ENCODE peak calls at places on chromosomes 5 and 9, in six cellular contexts. G is GM12878, I is A549, H is HepG2, R is SK-N-SH, Z is K562. K is an unnamed sample.

GRCh38 chr5:59126665-59127354 is 543.9 kb downstream of the RAB3C start:
- DNase-seq in G (no peak), I (no peak), H (no peak), R (no peak), Z (no peak), K (peak)

GRCh38 chr9:68711281-68711680 is 6.2 kb downstream of the PIP5K1B start:
- DNase-seq in G (no peak), I (no peak), H (no peak), R (no peak), Z (no peak), K (no peak)

GRCh38 chr5:40514986-40515385 is 164.7 kb upstream of the PTGER4 start:
- DNase-seq in G (no peak), I (no peak), H (no peak), R (no peak), Z (no peak), K (no peak)

GRCh38 chr9:19924090-19924489 is 135.3 kb upstream of the SLC24A2 start:
- DNase-seq in G (no peak), I (no peak), H (no peak), R (no peak), Z (no peak), K (peak)

GRCh38 chr5:175436403-175436802 is 7.6 kb downstream of the DRD1 start:
- DNase-seq in G (no peak), I (no peak), H (no peak), R (no peak), Z (no peak), K (no peak)

GRCh38 chr5:112935675-112936074 is 13.6 kb upstream of the REEP5 start:
- DNase-seq in G (no peak), I (no peak), H (no peak), R (no peak), Z (no peak), K (peak)

GRCh38 chr9:135858491-135859185 is 48.7 kb downstream of the CAMSAP1 start:
- DNase-seq in G (no peak), I (no peak), H (no peak), R (no peak), Z (no peak), K (peak)

GRCh38 chr5:180139731-180140626 is 68.4 kb upstream of the RNF130 start:
- DNase-seq in G (no peak), I (no peak), H (no peak), R (peak), Z (no peak), K (no peak)

GRCh38 chr5:80389575-80389974 is 18.3 kb upstream of the ZFYVE16 start:
- DNase-seq in G (no peak), I (no peak), H (no peak), R (no peak), Z (no peak), K (no peak)

GRCh38 chr5:176740702-176741565 is 69.4 kb upstream of the UNC5A start:
- DNase-seq in G (no peak), I (no peak), H (no peak), R (no peak), Z (no peak), K (no peak)

GRCh38 chr9:96450613-96451544 is 910 bp downstream of the HABP4 start:
- DNase-seq in G (no peak), I (peak), H (peak), R (peak), Z (no peak), K (peak)

GRCh38 chr9:16434522-16434921 is 435.9 kb downstream of the BNC2 start:
- DNase-seq in G (no peak), I (no peak), H (no peak), R (no peak), Z (no peak), K (peak)

GRCh38 chr5:60102961-60103683 is 209.6 kb upstream of the PDE4D start:
- DNase-seq in G (no peak), I (peak), H (no peak), R (no peak), Z (no peak), K (no peak)

GRCh38 chr5:151023651-151024050 is 3.3 kb downstream of the GPX3 start:
- DNase-seq in G (no peak), I (no peak), H (no peak), R (no peak), Z (peak), K (no peak)

GRCh38 chr9:19408316-19408692 is 505 bp upstream of the ACER2 start:
- DNase-seq in G (no peak), I (no peak), H (no peak), R (no peak), Z (peak), K (no peak)

GRCh38 chr5:172172912-172173591 is 15.0 kb downstream of the STK10 start:
- DNase-seq in G (no peak), I (no peak), H (no peak), R (peak), Z (no peak), K (no peak)

GRCh38 chr9:27278374-27278773 is 18.6 kb downstream of the EQTN start:
- DNase-seq in G (no peak), I (no peak), H (no peak), R (no peak), Z (no peak), K (no peak)

GRCh38 chr9:27273186-27273585 is 23.8 kb downstream of the EQTN start:
- DNase-seq in G (no peak), I (no peak), H (no peak), R (no peak), Z (no peak), K (no peak)

GRCh38 chr9:27280249-27280648 is 16.7 kb downstream of the EQTN start:
- DNase-seq in G (no peak), I (no peak), H (no peak), R (no peak), Z (no peak), K (no peak)

GRCh38 chr9:27279611-27280010 is 17.3 kb downstream of the EQTN start:
- DNase-seq in G (no peak), I (no peak), H (no peak), R (no peak), Z (no peak), K (no peak)

DNA sequence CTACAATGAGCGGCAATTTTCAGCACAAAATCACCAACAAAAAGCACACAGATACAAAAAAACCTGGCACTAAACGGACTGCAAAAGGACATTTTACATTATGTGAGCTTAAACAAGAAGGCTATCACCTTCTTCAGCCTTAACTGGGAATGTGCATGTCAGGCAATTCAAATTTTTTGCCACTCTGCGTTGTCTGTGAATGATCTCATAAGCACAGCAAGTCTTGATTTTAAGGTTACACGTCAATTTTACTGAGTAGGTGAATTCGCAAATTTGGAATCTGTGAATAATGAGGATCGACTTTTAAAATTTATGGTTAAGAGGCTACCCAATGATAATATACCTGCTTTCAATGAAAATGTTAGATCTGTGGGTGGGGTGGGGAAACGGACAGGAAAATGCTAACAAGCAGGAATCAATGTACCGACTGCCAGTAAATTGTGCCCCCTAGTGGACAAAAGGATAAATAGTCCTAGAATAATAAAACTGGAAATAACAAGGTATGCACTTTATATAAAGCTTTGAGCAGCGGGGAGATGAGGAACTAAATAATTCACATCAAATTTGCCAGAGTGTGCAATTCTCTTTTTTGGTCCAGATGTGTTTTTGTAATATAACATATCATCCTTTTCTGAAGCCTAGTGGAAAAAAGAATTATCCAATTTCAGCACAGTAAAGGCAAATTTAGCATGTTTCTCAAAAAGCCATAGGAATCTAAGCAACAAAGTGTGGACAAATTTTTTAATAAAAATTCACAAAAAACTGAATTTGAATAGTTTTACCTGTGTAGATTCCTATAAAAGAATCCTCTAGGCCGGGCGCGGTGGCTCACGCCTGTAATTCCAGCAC is 20.5 kb downstream of the EQTN start:
- DNase-seq in G (no peak), I (peak), H (peak), R (peak), Z (peak), K (peak)
- TF ChIP-seq RFX5 in G (no peak), I (no peak), H (no peak), R (no peak), Z (no peak), K (no peak)

DNA sequence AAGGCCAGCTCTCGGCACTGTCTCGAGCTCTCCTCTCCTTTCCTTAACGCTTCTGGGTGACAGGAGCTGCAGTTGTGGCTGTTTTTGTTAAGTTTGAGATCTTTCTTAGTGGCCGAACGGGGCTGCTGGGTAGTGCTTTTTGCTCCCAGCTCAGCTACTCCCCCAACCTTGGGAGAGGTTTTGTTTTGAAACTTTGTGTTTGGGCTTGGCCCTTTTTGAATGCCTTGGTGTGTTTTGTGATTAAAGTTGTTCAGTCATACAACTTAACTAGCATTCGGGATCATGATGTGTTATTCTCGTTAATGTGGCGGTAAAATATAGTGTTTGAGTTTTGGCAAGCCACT is 1.0 kb downstream of the KDM3B start:
- DNase-seq in G (no peak), I (no peak), H (no peak), R (peak), Z (no peak), K (no peak)
- TF ChIP-seq RFX5 in G (no peak), I (no peak), H (no peak), R (no peak), Z (no peak), K (no peak)

DNA sequence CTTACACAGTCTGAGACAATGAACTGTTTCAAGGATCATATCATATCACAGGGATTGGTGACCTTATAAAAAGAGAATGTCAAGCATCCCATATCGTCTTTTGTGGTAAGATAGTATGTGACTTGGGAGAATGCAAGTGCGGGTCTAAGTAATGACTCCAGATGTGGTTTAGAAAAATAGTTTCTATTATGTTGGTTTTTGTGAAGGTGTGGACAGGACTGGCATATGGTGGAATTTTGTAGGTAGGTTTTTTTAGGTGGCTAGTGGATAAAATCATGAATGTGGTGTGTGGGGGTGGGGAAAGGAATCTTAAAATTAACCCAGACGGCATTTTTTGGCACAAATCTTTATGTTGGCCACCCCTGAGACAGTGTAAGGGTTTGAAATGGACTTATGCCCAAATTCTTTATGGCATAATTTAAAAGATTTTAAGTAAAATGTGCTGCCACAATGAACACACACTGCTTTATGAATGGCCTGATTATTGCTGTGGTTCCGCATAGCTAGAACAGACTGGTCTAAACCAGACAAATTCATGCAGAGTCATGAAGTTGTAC is 204.7 kb upstream of the HAPLN1 start:
- DNase-seq in G (no peak), I (no peak), H (no peak), R (no peak), Z (no peak), K (peak)
- TF ChIP-seq RFX5 in G (no peak), I (no peak), H (no peak), R (no peak), Z (no peak), K (no peak)

GRCh38 chr5:57225553-57225952 is 51.7 kb downstream of the GPBP1 start:
- DNase-seq in G (no peak), I (no peak), H (no peak), R (no peak), Z (no peak), K (no peak)

GRCh38 chr5:57219386-57219785 is 45.5 kb downstream of the GPBP1 start:
- DNase-seq in G (peak), I (no peak), H (peak), R (no peak), Z (no peak), K (no peak)

GRCh38 chr5:57215629-57216195 is 41.9 kb downstream of the GPBP1 start:
- DNase-seq in G (no peak), I (no peak), H (no peak), R (no peak), Z (no peak), K (peak)

GRCh38 chr5:57216714-57217113 is 42.9 kb downstream of the GPBP1 start:
- DNase-seq in G (no peak), I (no peak), H (no peak), R (no peak), Z (no peak), K (peak)

GRCh38 chr5:57221049-57221568 is 47.2 kb downstream of the GPBP1 start:
- DNase-seq in G (peak), I (peak), H (peak), R (peak), Z (peak), K (peak)
- TF ChIP-seq RFX5 in G (no peak), I (no peak), H (no peak), R (no peak), Z (no peak), K (no peak)

GRCh38 chr9:12813960-12814876 is 39.4 kb downstream of the LURAP1L start:
- DNase-seq in G (no peak), I (peak), H (peak), R (peak), Z (no peak), K (peak)
- TF ChIP-seq RFX5 in G (no peak), I (no peak), H (no peak), R (no peak), Z (no peak), K (no peak)

DNA sequence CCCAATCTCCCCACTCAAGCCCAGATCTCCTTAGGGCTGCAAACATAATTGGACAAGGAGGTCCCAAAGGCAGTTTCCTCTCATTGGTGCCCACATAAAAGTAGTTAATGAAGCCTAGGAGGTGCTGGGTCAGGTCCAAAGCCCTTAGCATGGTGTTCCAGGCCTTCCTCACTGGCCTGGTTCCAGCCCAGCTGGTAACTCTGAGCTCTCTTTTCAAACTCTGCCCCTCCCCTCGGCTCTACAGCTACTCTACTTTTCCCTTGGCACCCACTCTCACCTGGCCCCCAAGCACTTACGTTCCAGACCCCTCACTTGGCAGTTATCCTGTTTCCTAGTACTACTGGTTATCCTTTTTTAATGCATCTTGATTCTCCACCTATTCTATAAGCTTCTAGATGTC is 9.9 kb downstream of the SEPTIN8 start:
- DNase-seq in G (no peak), I (no peak), H (no peak), R (no peak), Z (no peak), K (no peak)
- TF ChIP-seq RFX5 in G (no peak), I (no peak), H (no peak), R (no peak), Z (no peak), K (no peak)

GRCh38 chr5:173455599-173455957 is 127.4 kb upstream of the STC2 start:
- DNase-seq in G (no peak), I (no peak), H (no peak), R (no peak), Z (peak), K (no peak)

GRCh38 chr5:173459225-173459624 is 131.0 kb upstream of the STC2 start:
- DNase-seq in G (no peak), I (no peak), H (no peak), R (no peak), Z (no peak), K (no peak)

GRCh38 chr5:173456751-173457171 is 128.5 kb upstream of the STC2 start:
- DNase-seq in G (no peak), I (no peak), H (no peak), R (no peak), Z (no peak), K (peak)

GRCh38 chr5:173458819-173459218 is 130.6 kb upstream of the STC2 start:
- DNase-seq in G (no peak), I (no peak), H (no peak), R (no peak), Z (no peak), K (peak)

GRCh38 chr5:173457482-173457881 is 129.3 kb upstream of the STC2 start:
- DNase-seq in G (no peak), I (no peak), H (no peak), R (no peak), Z (no peak), K (no peak)
- TF ChIP-seq RFX5 in G (no peak), I (no peak), H (no peak), R (no peak), Z (no peak), K (no peak)

GRCh38 chr5:122311888-122312669 is at the start of gene SNCAIP:
- DNase-seq in G (no peak), I (peak), H (no peak), R (peak), Z (peak), K (peak)
- TF ChIP-seq RFX5 in G (no peak), I (no peak), H (no peak), R (no peak), Z (no peak), K (no peak)

GRCh38 chr5:65508978-65509377 is 27.3 kb upstream of the ADAMTS6 start:
- DNase-seq in G (no peak), I (no peak), H (no peak), R (no peak), Z (no peak), K (peak)

GRCh38 chr5:65512170-65512937 is 30.6 kb upstream of the ADAMTS6 start:
- DNase-seq in G (no peak), I (no peak), H (no peak), R (no peak), Z (no peak), K (peak)

DNA sequence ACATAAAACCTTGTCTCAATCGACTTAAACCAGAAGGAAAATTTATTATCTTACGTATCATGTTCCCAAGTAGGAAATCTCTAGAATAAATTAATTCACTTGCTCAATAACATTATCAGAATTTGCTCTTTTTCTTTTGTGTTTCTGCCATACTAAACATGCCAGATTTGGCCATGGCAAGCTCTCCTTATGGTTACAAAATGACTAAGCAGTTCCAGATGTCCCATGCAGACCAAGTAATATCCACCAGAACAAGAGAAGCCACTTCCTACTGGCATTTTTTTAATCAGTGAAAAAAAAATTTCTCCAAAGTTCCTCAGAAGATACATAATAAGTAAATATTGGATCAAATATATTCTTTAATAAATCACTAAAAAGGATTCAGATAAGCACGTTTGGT is 25.2 kb upstream of the ADAMTS6 start:
- DNase-seq in G (no peak), I (no peak), H (no peak), R (peak), Z (no peak), K (peak)
- TF ChIP-seq RFX5 in G (no peak), I (no peak), H (no peak), R (no peak), Z (no peak), K (no peak)

GRCh38 chr5:2532809-2533208 is 218.7 kb downstream of the IRX2 start:
- DNase-seq in G (no peak), I (no peak), H (no peak), R (no peak), Z (no peak), K (no peak)

GRCh38 chr5:2531318-2531717 is 220.2 kb downstream of the IRX2 start:
- DNase-seq in G (no peak), I (no peak), H (no peak), R (no peak), Z (no peak), K (no peak)

GRCh38 chr5:2529371-2530100 is 221.9 kb downstream of the IRX2 start:
- DNase-seq in G (no peak), I (no peak), H (no peak), R (no peak), Z (no peak), K (no peak)

GRCh38 chr5:2534251-2534650 is 217.2 kb downstream of the IRX2 start:
- DNase-seq in G (no peak), I (no peak), H (no peak), R (no peak), Z (no peak), K (no peak)

DNA sequence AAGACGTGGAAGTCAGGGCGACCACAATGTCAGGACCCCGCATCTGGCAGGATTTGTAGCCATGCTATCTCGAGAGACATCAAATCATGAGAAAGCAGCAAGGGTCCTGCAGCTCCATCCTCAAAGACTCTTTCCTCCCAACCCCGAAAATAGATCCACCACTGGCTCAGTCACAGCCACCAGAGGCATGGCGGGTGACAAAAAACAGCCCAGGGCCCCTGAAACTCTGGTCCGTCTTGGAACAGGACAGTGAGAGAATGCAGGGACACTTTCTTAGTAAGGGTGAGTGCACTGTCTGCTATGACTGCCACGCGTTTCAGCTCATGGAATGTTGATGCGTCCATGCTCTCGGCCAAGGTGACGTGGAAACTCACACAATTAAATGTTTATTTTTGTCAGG is 220.9 kb downstream of the IRX2 start:
- DNase-seq in G (no peak), I (no peak), H (no peak), R (no peak), Z (no peak), K (no peak)
- TF ChIP-seq RFX5 in G (no peak), I (no peak), H (no peak), R (no peak), Z (no peak), K (no peak)

K was measured in IMR-90.